ENCODE peak calls at places on chromosomes 16 and 17, in five cellular contexts. One of them, this sample, is unnamed.
A peak's percentile ranks its signal among the peaks of the same experiment; 100 is the strongest.

GRCh38 chr17:39759204-39759603 is 21.5 kb downstream of the GRB7 start:
- DNase-seq in heart left ventricle: no peak
- DNase-seq in lung: no peak
- DNase-seq in hepatocyte: no peak
- DNase-seq in neural progenitor cell: no peak
- DNase-seq in this sample: no peak

GRCh38 chr16:85986931-85987749 is 88.2 kb downstream of the IRF8 start:
- DNase-seq in heart left ventricle: no peak
- DNase-seq in lung: no peak
- DNase-seq in neural progenitor cell: peak; percentile 69
- DNase-seq in hepatocyte: no peak
- DNase-seq in this sample: no peak

GRCh38 chr17:20066253-20066652 is 57.1 kb downstream of the SPECC1 start:
- DNase-seq in heart left ventricle: peak; percentile 75
- DNase-seq in lung: no peak
- DNase-seq in neural progenitor cell: no peak
- DNase-seq in hepatocyte: peak; percentile 23
- DNase-seq in this sample: peak; percentile 86

GRCh38 chr17:43755389-43755875 is 3.2 kb downstream of the SOST start:
- DNase-seq in hepatocyte: peak; percentile 66
- DNase-seq in heart left ventricle: no peak
- DNase-seq in neural progenitor cell: peak; percentile 64
- DNase-seq in lung: no peak
- DNase-seq in this sample: no peak

GRCh38 chr17:34987232-34987631 is 6.9 kb downstream of the LIG3 start:
- DNase-seq in lung: no peak
- DNase-seq in heart left ventricle: no peak
- DNase-seq in neural progenitor cell: no peak
- DNase-seq in hepatocyte: no peak
- DNase-seq in this sample: no peak

GRCh38 chr16:4593069-4593468 is 21.6 kb downstream of the UBALD1 start:
- DNase-seq in neural progenitor cell: peak; percentile 63
- DNase-seq in lung: no peak
- DNase-seq in hepatocyte: no peak
- DNase-seq in heart left ventricle: no peak
- DNase-seq in this sample: no peak

GRCh38 chr17:40038882-40039513 is 15.2 kb downstream of the MED24 start:
- DNase-seq in heart left ventricle: peak; percentile 86
- DNase-seq in neural progenitor cell: peak; percentile 67
- DNase-seq in hepatocyte: peak; percentile 80
- DNase-seq in lung: peak; percentile 62
- DNase-seq in this sample: peak; percentile 47

GRCh38 chr16:11405331-11406176 is 60.3 kb downstream of the RMI2 start:
- DNase-seq in heart left ventricle: peak; percentile 22
- DNase-seq in lung: no peak
- DNase-seq in neural progenitor cell: peak; percentile 56
- DNase-seq in hepatocyte: no peak
- DNase-seq in this sample: no peak

GRCh38 chr16:12901204-12901596 is 198 bp upstream of the SHISA9 start:
- DNase-seq in hepatocyte: peak; percentile 44
- DNase-seq in heart left ventricle: no peak
- DNase-seq in lung: no peak
- DNase-seq in neural progenitor cell: peak; percentile 94
- DNase-seq in this sample: no peak

GRCh38 chr17:78379134-78379497 is 667 bp downstream of the PGS1 start:
- DNase-seq in heart left ventricle: no peak
- DNase-seq in hepatocyte: no peak
- DNase-seq in neural progenitor cell: no peak
- DNase-seq in lung: peak; percentile 67
- DNase-seq in this sample: peak; percentile 93

GRCh38 chr17:78383725-78384471 is 5.4 kb downstream of the PGS1 start:
- DNase-seq in heart left ventricle: peak; percentile 78
- DNase-seq in neural progenitor cell: no peak
- DNase-seq in hepatocyte: peak; percentile 74
- DNase-seq in lung: peak; percentile 86
- DNase-seq in this sample: peak; percentile 99

GRCh38 chr17:78380370-78380769 is 1.9 kb downstream of the PGS1 start:
- DNase-seq in lung: no peak
- DNase-seq in hepatocyte: no peak
- DNase-seq in neural progenitor cell: no peak
- DNase-seq in heart left ventricle: no peak
- DNase-seq in this sample: no peak

GRCh38 chr17:78384479-78385175 is 6.2 kb downstream of the PGS1 start:
- DNase-seq in neural progenitor cell: no peak
- DNase-seq in heart left ventricle: no peak
- DNase-seq in lung: no peak
- DNase-seq in hepatocyte: no peak
- DNase-seq in this sample: no peak

DNA sequence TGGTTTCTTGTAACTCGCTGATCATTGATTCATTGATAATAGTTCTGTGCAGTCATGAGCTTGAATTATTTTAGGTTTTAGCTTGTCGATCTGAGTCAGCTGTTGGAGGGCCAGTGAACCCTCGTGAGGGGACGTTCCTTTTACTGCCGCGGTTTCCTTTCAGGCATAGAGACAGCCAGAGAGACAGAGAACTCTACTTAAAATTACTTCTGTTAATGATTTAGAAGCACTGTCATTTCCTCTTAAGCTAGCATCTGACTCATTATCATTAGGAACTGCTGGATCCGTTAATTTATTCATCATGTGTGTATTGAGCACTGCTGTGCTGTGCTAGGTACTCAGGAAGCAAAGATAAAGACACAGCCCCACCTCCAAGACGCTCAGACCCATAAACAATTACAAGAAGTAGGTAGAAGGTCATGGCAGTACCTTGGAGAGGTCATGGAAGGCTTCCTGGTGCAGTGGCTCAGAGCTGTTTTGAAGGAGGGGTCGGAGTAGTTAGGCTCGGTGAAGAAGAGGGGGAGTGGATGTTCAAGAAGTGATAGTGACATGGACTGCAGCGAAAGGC is 3.2 kb downstream of the PGS1 start:
- DNase-seq in neural progenitor cell: no peak
- DNase-seq in hepatocyte: no peak
- DNase-seq in lung: no peak
- DNase-seq in heart left ventricle: no peak
- DNase-seq in this sample: peak; percentile 54
- H3K4me3 ChIP-seq in neural progenitor cell: no peak overlapping the region
- H3K4me3 ChIP-seq in hepatocyte: no peak overlapping the region
- H3K4me3 ChIP-seq in lung: no peak overlapping the region
- H3K4me3 ChIP-seq in heart left ventricle: no peak overlapping the region
- H3K4me3 ChIP-seq in this sample: no peak overlapping the region

GRCh38 chr16:31477220-31478216 is 5.4 kb upstream of the SLC5A2 start:
- DNase-seq in heart left ventricle: no peak
- DNase-seq in lung: peak; percentile 85
- DNase-seq in hepatocyte: peak; percentile 85
- DNase-seq in neural progenitor cell: peak; percentile 52
- DNase-seq in this sample: no peak
- TF ChIP-seq CTCF in heart left ventricle: no peak
- TF ChIP-seq CTCF in lung: no peak
- TF ChIP-seq CTCF in hepatocyte: peak; percentile 19
- TF ChIP-seq CTCF in neural progenitor cell: peak; percentile 37
- TF ChIP-seq CTCF in this sample: no peak

GRCh38 chr17:81911969-81912368 is 770 bp upstream of the PCYT2 start:
- DNase-seq in heart left ventricle: no peak
- DNase-seq in hepatocyte: no peak
- DNase-seq in lung: no peak
- DNase-seq in neural progenitor cell: no peak
- DNase-seq in this sample: no peak
- H3K36me3 ChIP-seq in heart left ventricle: no peaks in the 10 kb centered on the region
- H3K36me3 ChIP-seq in hepatocyte: no peaks in the 10 kb centered on the region
- H3K36me3 ChIP-seq in lung: peaks cover 57% of the 10 kb centered on the region
- H3K36me3 ChIP-seq in neural progenitor cell: no peaks in the 10 kb centered on the region
- H3K36me3 ChIP-seq in this sample: peaks cover 56% of the 10 kb centered on the region

GRCh38 chr17:55561316-55561972 is 50.2 kb upstream of the SMIM36 start:
- DNase-seq in lung: no peak
- DNase-seq in hepatocyte: no peak
- DNase-seq in heart left ventricle: no peak
- DNase-seq in neural progenitor cell: no peak
- DNase-seq in this sample: no peak
- H3K4me3 ChIP-seq in lung: no peak overlapping the region
- H3K4me3 ChIP-seq in hepatocyte: no peak overlapping the region
- H3K4me3 ChIP-seq in heart left ventricle: no peak overlapping the region
- H3K4me3 ChIP-seq in neural progenitor cell: no peak overlapping the region
- H3K4me3 ChIP-seq in this sample: no peak overlapping the region

This sample was measured in bronchial epithelial cell.